ENCODE peak calls at places on chromosomes 1 and 21, in five cellular contexts. One of them, this sample, is unnamed.

GRCh38 chr1:55257958-55258357 is 42.8 kb upstream of the USP24 start:
- DNase-seq in stimulated activated CD4-positive, alpha-beta T cell treated with anti-CD3 and anti-CD28 coated beads, Interleukin-1b, Interleukin-23, amount 100 ng/mL, for 24 hours: no peak
- DNase-seq in NCI-H446 treated with DMSO at 0.1 percent for 48 hours: no peak
- DNase-seq in esophagus squamous epithelium: no peak
- DNase-seq in amniotic epithelial cell: peak
- DNase-seq in this sample: no peak

GRCh38 chr1:45585496-45586075 is 1.7 kb downstream of the NASP start:
- DNase-seq in stimulated activated CD4-positive, alpha-beta T cell treated with anti-CD3 and anti-CD28 coated beads, Interleukin-1b, Interleukin-23, amount 100 ng/mL, for 24 hours: no peak
- DNase-seq in esophagus squamous epithelium: no peak
- DNase-seq in NCI-H446 treated with DMSO at 0.1 percent for 48 hours: no peak
- DNase-seq in amniotic epithelial cell: no peak
- DNase-seq in this sample: no peak

GRCh38 chr1:28104866-28105467 is 16.6 kb upstream of the EYA3 start:
- DNase-seq in NCI-H446 treated with DMSO at 0.1 percent for 48 hours: no peak
- DNase-seq in esophagus squamous epithelium: no peak
- DNase-seq in stimulated activated CD4-positive, alpha-beta T cell treated with anti-CD3 and anti-CD28 coated beads, Interleukin-1b, Interleukin-23, amount 100 ng/mL, for 24 hours: no peak
- DNase-seq in amniotic epithelial cell: peak
- DNase-seq in this sample: no peak

GRCh38 chr1:47769279-47769678 is 227.9 kb downstream of the TRABD2B start:
- DNase-seq in NCI-H446 treated with DMSO at 0.1 percent for 48 hours: no peak
- DNase-seq in stimulated activated CD4-positive, alpha-beta T cell treated with anti-CD3 and anti-CD28 coated beads, Interleukin-1b, Interleukin-23, amount 100 ng/mL, for 24 hours: no peak
- DNase-seq in amniotic epithelial cell: no peak
- DNase-seq in esophagus squamous epithelium: no peak
- DNase-seq in this sample: no peak

GRCh38 chr1:152005360-152005912 is 11.8 kb upstream of the S100A10 start:
- DNase-seq in NCI-H446 treated with DMSO at 0.1 percent for 48 hours: no peak
- DNase-seq in stimulated activated CD4-positive, alpha-beta T cell treated with anti-CD3 and anti-CD28 coated beads, Interleukin-1b, Interleukin-23, amount 100 ng/mL, for 24 hours: no peak
- DNase-seq in amniotic epithelial cell: no peak
- DNase-seq in esophagus squamous epithelium: no peak
- DNase-seq in this sample: no peak

GRCh38 chr21:37341254-37341960 is 25.2 kb upstream of the DYRK1A start:
- DNase-seq in amniotic epithelial cell: no peak
- DNase-seq in stimulated activated CD4-positive, alpha-beta T cell treated with anti-CD3 and anti-CD28 coated beads, Interleukin-1b, Interleukin-23, amount 100 ng/mL, for 24 hours: no peak
- DNase-seq in NCI-H446 treated with DMSO at 0.1 percent for 48 hours: no peak
- DNase-seq in esophagus squamous epithelium: no peak
- DNase-seq in this sample: no peak

GRCh38 chr1:151860504-151861187 is 7.1 kb upstream of the THEM5 start:
- DNase-seq in amniotic epithelial cell: no peak
- DNase-seq in NCI-H446 treated with DMSO at 0.1 percent for 48 hours: no peak
- DNase-seq in esophagus squamous epithelium: no peak
- DNase-seq in stimulated activated CD4-positive, alpha-beta T cell treated with anti-CD3 and anti-CD28 coated beads, Interleukin-1b, Interleukin-23, amount 100 ng/mL, for 24 hours: no peak
- DNase-seq in this sample: no peak

GRCh38 chr1:90773812-90774211 is 56.7 kb upstream of the BARHL2 start:
- DNase-seq in esophagus squamous epithelium: no peak
- DNase-seq in stimulated activated CD4-positive, alpha-beta T cell treated with anti-CD3 and anti-CD28 coated beads, Interleukin-1b, Interleukin-23, amount 100 ng/mL, for 24 hours: no peak
- DNase-seq in amniotic epithelial cell: no peak
- DNase-seq in NCI-H446 treated with DMSO at 0.1 percent for 48 hours: no peak
- DNase-seq in this sample: no peak

GRCh38 chr1:201360486-201360885 is 17.0 kb downstream of the TNNT2 start:
- DNase-seq in esophagus squamous epithelium: no peak
- DNase-seq in stimulated activated CD4-positive, alpha-beta T cell treated with anti-CD3 and anti-CD28 coated beads, Interleukin-1b, Interleukin-23, amount 100 ng/mL, for 24 hours: no peak
- DNase-seq in amniotic epithelial cell: no peak
- DNase-seq in NCI-H446 treated with DMSO at 0.1 percent for 48 hours: no peak
- DNase-seq in this sample: no peak

GRCh38 chr1:244576259-244576892 is 76.5 kb upstream of the DESI2 start:
- DNase-seq in esophagus squamous epithelium: no peak
- DNase-seq in NCI-H446 treated with DMSO at 0.1 percent for 48 hours: no peak
- DNase-seq in amniotic epithelial cell: peak
- DNase-seq in stimulated activated CD4-positive, alpha-beta T cell treated with anti-CD3 and anti-CD28 coated beads, Interleukin-1b, Interleukin-23, amount 100 ng/mL, for 24 hours: no peak
- DNase-seq in this sample: no peak

GRCh38 chr1:32864375-32865019 is 6.2 kb downstream of the FNDC5 start:
- DNase-seq in NCI-H446 treated with DMSO at 0.1 percent for 48 hours: no peak
- DNase-seq in stimulated activated CD4-positive, alpha-beta T cell treated with anti-CD3 and anti-CD28 coated beads, Interleukin-1b, Interleukin-23, amount 100 ng/mL, for 24 hours: no peak
- DNase-seq in esophagus squamous epithelium: no peak
- DNase-seq in amniotic epithelial cell: no peak
- DNase-seq in this sample: no peak

GRCh38 chr1:1967151-1967550 is 36.4 kb downstream of the CFAP74 start:
- DNase-seq in stimulated activated CD4-positive, alpha-beta T cell treated with anti-CD3 and anti-CD28 coated beads, Interleukin-1b, Interleukin-23, amount 100 ng/mL, for 24 hours: no peak
- DNase-seq in amniotic epithelial cell: no peak
- DNase-seq in esophagus squamous epithelium: no peak
- DNase-seq in NCI-H446 treated with DMSO at 0.1 percent for 48 hours: no peak
- DNase-seq in this sample: no peak

GRCh38 chr21:45013271-45013841 is 61.0 kb upstream of the ADARB1 start:
- DNase-seq in esophagus squamous epithelium: no peak
- DNase-seq in stimulated activated CD4-positive, alpha-beta T cell treated with anti-CD3 and anti-CD28 coated beads, Interleukin-1b, Interleukin-23, amount 100 ng/mL, for 24 hours: no peak
- DNase-seq in NCI-H446 treated with DMSO at 0.1 percent for 48 hours: no peak
- DNase-seq in amniotic epithelial cell: no peak
- DNase-seq in this sample: no peak

GRCh38 chr1:116321766-116322175 is 51.3 kb upstream of the ATP1A1 start:
- DNase-seq in NCI-H446 treated with DMSO at 0.1 percent for 48 hours: no peak
- DNase-seq in stimulated activated CD4-positive, alpha-beta T cell treated with anti-CD3 and anti-CD28 coated beads, Interleukin-1b, Interleukin-23, amount 100 ng/mL, for 24 hours: no peak
- DNase-seq in esophagus squamous epithelium: no peak
- DNase-seq in amniotic epithelial cell: no peak
- DNase-seq in this sample: no peak

GRCh38 chr21:35014302-35015044 is 34.6 kb downstream of the RUNX1 start:
- DNase-seq in NCI-H446 treated with DMSO at 0.1 percent for 48 hours: no peak
- DNase-seq in stimulated activated CD4-positive, alpha-beta T cell treated with anti-CD3 and anti-CD28 coated beads, Interleukin-1b, Interleukin-23, amount 100 ng/mL, for 24 hours: no peak
- DNase-seq in esophagus squamous epithelium: no peak
- DNase-seq in amniotic epithelial cell: peak
- DNase-seq in this sample: no peak

GRCh38 chr1:26993237-26994019 is at the start of gene TRNP1:
- DNase-seq in stimulated activated CD4-positive, alpha-beta T cell treated with anti-CD3 and anti-CD28 coated beads, Interleukin-1b, Interleukin-23, amount 100 ng/mL, for 24 hours: peak
- DNase-seq in amniotic epithelial cell: peak
- DNase-seq in NCI-H446 treated with DMSO at 0.1 percent for 48 hours: peak
- DNase-seq in esophagus squamous epithelium: no peak
- DNase-seq in this sample: peak

GRCh38 chr1:56404561-56405030 is 174.8 kb downstream of the PLPP3 start:
- DNase-seq in esophagus squamous epithelium: no peak
- DNase-seq in amniotic epithelial cell: no peak
- DNase-seq in stimulated activated CD4-positive, alpha-beta T cell treated with anti-CD3 and anti-CD28 coated beads, Interleukin-1b, Interleukin-23, amount 100 ng/mL, for 24 hours: no peak
- DNase-seq in NCI-H446 treated with DMSO at 0.1 percent for 48 hours: no peak
- DNase-seq in this sample: no peak

GRCh38 chr1:230977781-230978490 is 725 bp downstream of the TTC13 start:
- DNase-seq in stimulated activated CD4-positive, alpha-beta T cell treated with anti-CD3 and anti-CD28 coated beads, Interleukin-1b, Interleukin-23, amount 100 ng/mL, for 24 hours: no peak
- DNase-seq in NCI-H446 treated with DMSO at 0.1 percent for 48 hours: no peak
- DNase-seq in esophagus squamous epithelium: no peak
- DNase-seq in amniotic epithelial cell: peak
- DNase-seq in this sample: peak

GRCh38 chr21:43338951-43339350 is 88.0 kb downstream of the SIK1 start:
- DNase-seq in NCI-H446 treated with DMSO at 0.1 percent for 48 hours: no peak
- DNase-seq in stimulated activated CD4-positive, alpha-beta T cell treated with anti-CD3 and anti-CD28 coated beads, Interleukin-1b, Interleukin-23, amount 100 ng/mL, for 24 hours: no peak
- DNase-seq in amniotic epithelial cell: no peak
- DNase-seq in esophagus squamous epithelium: no peak
- DNase-seq in this sample: no peak

GRCh38 chr1:67987046-67987799 is 63.2 kb downstream of the DIRAS3 start:
- DNase-seq in amniotic epithelial cell: peak
- DNase-seq in esophagus squamous epithelium: no peak
- DNase-seq in NCI-H446 treated with DMSO at 0.1 percent for 48 hours: no peak
- DNase-seq in stimulated activated CD4-positive, alpha-beta T cell treated with anti-CD3 and anti-CD28 coated beads, Interleukin-1b, Interleukin-23, amount 100 ng/mL, for 24 hours: no peak
- DNase-seq in this sample: no peak

GRCh38 chr1:16175610-16176553 is 20.0 kb upstream of the EPHA2 start:
- DNase-seq in NCI-H446 treated with DMSO at 0.1 percent for 48 hours: peak
- DNase-seq in amniotic epithelial cell: peak
- DNase-seq in stimulated activated CD4-positive, alpha-beta T cell treated with anti-CD3 and anti-CD28 coated beads, Interleukin-1b, Interleukin-23, amount 100 ng/mL, for 24 hours: no peak
- DNase-seq in esophagus squamous epithelium: no peak
- DNase-seq in this sample: no peak

GRCh38 chr1:6271554-6271953 is 10.7 kb upstream of the GPR153 start:
- DNase-seq in esophagus squamous epithelium: no peak
- DNase-seq in amniotic epithelial cell: no peak
- DNase-seq in stimulated activated CD4-positive, alpha-beta T cell treated with anti-CD3 and anti-CD28 coated beads, Interleukin-1b, Interleukin-23, amount 100 ng/mL, for 24 hours: no peak
- DNase-seq in NCI-H446 treated with DMSO at 0.1 percent for 48 hours: no peak
- DNase-seq in this sample: no peak

GRCh38 chr1:168960595-168960994 is 145.9 kb upstream of the ATP1B1 start:
- DNase-seq in stimulated activated CD4-positive, alpha-beta T cell treated with anti-CD3 and anti-CD28 coated beads, Interleukin-1b, Interleukin-23, amount 100 ng/mL, for 24 hours: no peak
- DNase-seq in amniotic epithelial cell: no peak
- DNase-seq in esophagus squamous epithelium: no peak
- DNase-seq in NCI-H446 treated with DMSO at 0.1 percent for 48 hours: no peak
- DNase-seq in this sample: no peak

GRCh38 chr21:45547211-45547900 is 5.1 kb upstream of the SLC19A1 start:
- DNase-seq in amniotic epithelial cell: no peak
- DNase-seq in stimulated activated CD4-positive, alpha-beta T cell treated with anti-CD3 and anti-CD28 coated beads, Interleukin-1b, Interleukin-23, amount 100 ng/mL, for 24 hours: no peak
- DNase-seq in NCI-H446 treated with DMSO at 0.1 percent for 48 hours: no peak
- DNase-seq in esophagus squamous epithelium: no peak
- DNase-seq in this sample: peak

This sample was measured in mesothelial cell of epicardium.